ENCODE peak calls at places on chromosome 3, in seven cellular contexts. U, H, B, W, M, K and X are unnamed samples.

GRCh38 chr3:197463279-197463678 is 92.5 kb downstream of the BDH1 start:
- DNase-seq in U (no peak), H (no peak), B (no peak), W (no peak), M (no peak), K (no peak), X (no peak)

GRCh38 chr3:55202320-55202719 is 274.5 kb upstream of the LRTM1 start:
- DNase-seq in U (no peak), H (no peak), B (no peak), W (no peak), M (no peak), K (no peak), X (no peak)

GRCh38 chr3:140008693-140008980 is 73.7 kb downstream of the CLSTN2 start:
- DNase-seq in U (no peak), H (no peak), B (no peak), W (no peak), M (no peak), K (no peak), X (no peak)

GRCh38 chr3:14216257-14217048 is 37.8 kb downstream of the LSM3 start:
- DNase-seq in U (no peak), H (no peak), B (no peak), W (no peak), M (peak), K (no peak), X (no peak)

GRCh38 chr3:27877122-27878011 is 155.2 kb upstream of the EOMES start:
- DNase-seq in U (no peak), H (no peak), B (no peak), W (no peak), M (no peak), K (no peak), X (no peak)

GRCh38 chr3:30492581-30493192 is 113.7 kb upstream of the TGFBR2 start:
- DNase-seq in U (no peak), H (no peak), B (no peak), W (no peak), M (no peak), K (no peak), X (no peak)

GRCh38 chr3:9037113-9037715 is 73.9 kb upstream of the RAD18 start:
- DNase-seq in U (no peak), H (peak), B (no peak), W (no peak), M (peak), K (no peak), X (no peak)

GRCh38 chr3:32121137-32121536 is 14.7 kb downstream of the GPD1L start:
- DNase-seq in U (no peak), H (no peak), B (no peak), W (no peak), M (no peak), K (no peak), X (no peak)

GRCh38 chr3:112486811-112487505 is 12.3 kb downstream of the BTLA start:
- DNase-seq in U (no peak), H (no peak), B (no peak), W (no peak), M (no peak), K (no peak), X (no peak)

GRCh38 chr3:108035751-108036150 is 55.1 kb downstream of the CD47 start:
- DNase-seq in U (no peak), H (no peak), B (no peak), W (no peak), M (no peak), K (no peak), X (no peak)

GRCh38 chr3:183252973-183253363 is at the start of gene B3GNT5:
- DNase-seq in U (no peak), H (peak), B (peak), W (no peak), M (peak), K (peak), X (no peak)

GRCh38 chr3:71119171-71119570 is 464.4 kb downstream of the FOXP1 start:
- DNase-seq in U (no peak), H (no peak), B (no peak), W (no peak), M (no peak), K (no peak), X (no peak)

GRCh38 chr3:2727566-2728318 is 382.4 kb downstream of the IL5RA start:
- DNase-seq in U (no peak), H (no peak), B (no peak), W (no peak), M (no peak), K (no peak), X (no peak)

GRCh38 chr3:163684651-163685050 is 1393.6 kb downstream of the SI start:
- DNase-seq in U (no peak), H (no peak), B (no peak), W (no peak), M (no peak), K (no peak), X (no peak)

GRCh38 chr3:128780438-128780837 is 54.5 kb downstream of the RAB7A start:
- DNase-seq in U (no peak), H (no peak), B (no peak), W (no peak), M (no peak), K (no peak), X (no peak)

GRCh38 chr3:65425880-65426279 is 612.8 kb downstream of the MAGI1 start:
- DNase-seq in U (no peak), H (no peak), B (no peak), W (no peak), M (no peak), K (no peak), X (no peak)

GRCh38 chr3:107790612-107791011 is 267.9 kb downstream of the BBX start:
- DNase-seq in U (no peak), H (no peak), B (no peak), W (peak), M (no peak), K (no peak), X (no peak)

GRCh38 chr3:120615863-120616599 is 19.9 kb downstream of the NDUFB4 start:
- DNase-seq in U (no peak), H (no peak), B (peak), W (no peak), M (peak), K (no peak), X (no peak)

GRCh38 chr3:107235923-107236315 is 141.3 kb upstream of the CCDC54 start:
- DNase-seq in U (peak), H (peak), B (peak), W (peak), M (no peak), K (no peak), X (no peak)

GRCh38 chr3:124441766-124442165 is 288.5 kb upstream of the UMPS start:
- DNase-seq in U (no peak), H (no peak), B (no peak), W (no peak), M (no peak), K (no peak), X (no peak)

GRCh38 chr3:120652281-120652680 is 29.8 kb downstream of the HGD start:
- DNase-seq in U (no peak), H (no peak), B (no peak), W (no peak), M (no peak), K (no peak), X (no peak)

GRCh38 chr3:123082370-123083065 is 15.7 kb downstream of the PDIA5 start:
- DNase-seq in U (peak), H (no peak), B (no peak), W (no peak), M (no peak), K (no peak), X (no peak)

GRCh38 chr3:9793161-9793781 is 389 bp downstream of the ARPC4 start:
- DNase-seq in U (no peak), H (peak), B (no peak), W (no peak), M (no peak), K (peak), X (no peak)

GRCh38 chr3:10379961-10380360 is 59.0 kb upstream of the SEC13 start:
- DNase-seq in U (no peak), H (no peak), B (no peak), W (no peak), M (no peak), K (no peak), X (no peak)

GRCh38 chr3:72245183-72245811 is 460.3 kb upstream of the PROK2 start:
- DNase-seq in U (no peak), H (no peak), B (no peak), W (no peak), M (peak), K (no peak), X (no peak)

GRCh38 chr3:31234143-31234542 is 298.6 kb upstream of the STT3B start:
- DNase-seq in U (no peak), H (no peak), B (no peak), W (no peak), M (no peak), K (no peak), X (no peak)

GRCh38 chr3:46674031-46674592 is 19.4 kb downstream of the ALS2CL start:
- DNase-seq in U (no peak), H (peak), B (no peak), W (no peak), M (no peak), K (peak), X (no peak)

GRCh38 chr3:138284079-138284478 is 45.6 kb downstream of the NME9 start:
- DNase-seq in U (no peak), H (no peak), B (no peak), W (no peak), M (no peak), K (no peak), X (no peak)

GRCh38 chr3:174023445-174023844 is 625.9 kb downstream of the NLGN1 start:
- DNase-seq in U (no peak), H (no peak), B (no peak), W (no peak), M (no peak), K (no peak), X (no peak)

GRCh38 chr3:42742688-42743087 is 30.4 kb downstream of the CCDC13 start:
- DNase-seq in U (no peak), H (no peak), B (no peak), W (no peak), M (no peak), K (no peak), X (no peak)

GRCh38 chr3:62048577-62048976 is 324.8 kb downstream of the FEZF2 start:
- DNase-seq in U (no peak), H (no peak), B (no peak), W (no peak), M (no peak), K (no peak), X (no peak)

GRCh38 chr3:158702815-158703481 is 29.3 kb downstream of the RARRES1 start:
- DNase-seq in U (no peak), H (no peak), B (no peak), W (no peak), M (no peak), K (no peak), X (no peak)

DNA sequence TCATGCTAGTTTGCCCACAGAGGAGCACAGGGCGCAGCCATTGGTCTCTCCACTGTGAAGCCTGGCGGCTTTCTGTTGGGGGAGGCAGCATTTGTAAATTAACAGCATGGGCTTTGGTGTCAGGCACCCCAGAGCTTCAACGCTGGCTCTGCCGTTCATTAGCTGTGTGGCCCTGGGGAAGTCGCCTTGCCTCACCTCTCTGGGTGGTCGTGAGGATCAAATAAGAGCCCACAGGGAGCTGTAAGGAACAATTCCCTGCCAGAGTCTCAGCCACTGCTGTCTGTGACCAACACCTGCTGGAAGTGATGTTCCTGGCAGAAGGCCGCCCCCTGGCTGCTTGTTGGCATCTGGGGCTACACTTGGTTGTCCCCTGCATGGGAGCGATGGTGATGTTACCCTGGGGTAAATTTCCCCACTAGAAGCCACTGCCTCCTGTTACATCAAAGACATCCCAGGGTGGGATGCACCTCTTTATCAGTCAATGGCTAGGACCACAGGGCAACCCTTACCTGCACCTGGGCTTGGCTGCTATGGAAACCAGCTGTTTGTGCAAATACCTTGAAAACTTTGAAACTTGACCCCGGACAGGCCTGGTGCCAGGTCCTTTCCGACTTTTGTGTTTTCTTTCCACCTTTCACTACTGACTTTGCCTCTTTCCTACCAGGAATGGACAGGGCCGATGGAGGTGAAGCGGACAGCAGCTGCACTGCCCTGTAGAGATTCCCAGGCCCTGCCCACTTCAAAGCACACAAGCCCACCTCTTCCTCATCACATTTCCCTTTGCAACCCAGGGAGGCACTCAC is 36.9 kb downstream of the DNASE1L3 start:
- DNase-seq in U (peak), H (peak), B (peak), W (no peak), M (peak), K (no peak), X (no peak)
- TF ChIP-seq CTCF in U (peak), H (peak), B (no peak), W (peak), M (peak), K (peak), X (no peak)

GRCh38 chr3:56926513-56927282 is 124.9 kb upstream of the ARHGEF3 start:
- DNase-seq in U (no peak), H (no peak), B (no peak), W (no peak), M (no peak), K (no peak), X (no peak)
- TF ChIP-seq CTCF in U (no peak), H (no peak), B (no peak), W (no peak), M (peak), K (no peak), X (no peak)

GRCh38 chr3:88678747-88679146 is 428.7 kb upstream of the EPHA3 start:
- DNase-seq in U (no peak), H (no peak), B (no peak), W (no peak), M (no peak), K (no peak), X (no peak)
- TF ChIP-seq CTCF in U (no peak), H (no peak), B (no peak), W (no peak), M (no peak), K (no peak), X (no peak)

DNA sequence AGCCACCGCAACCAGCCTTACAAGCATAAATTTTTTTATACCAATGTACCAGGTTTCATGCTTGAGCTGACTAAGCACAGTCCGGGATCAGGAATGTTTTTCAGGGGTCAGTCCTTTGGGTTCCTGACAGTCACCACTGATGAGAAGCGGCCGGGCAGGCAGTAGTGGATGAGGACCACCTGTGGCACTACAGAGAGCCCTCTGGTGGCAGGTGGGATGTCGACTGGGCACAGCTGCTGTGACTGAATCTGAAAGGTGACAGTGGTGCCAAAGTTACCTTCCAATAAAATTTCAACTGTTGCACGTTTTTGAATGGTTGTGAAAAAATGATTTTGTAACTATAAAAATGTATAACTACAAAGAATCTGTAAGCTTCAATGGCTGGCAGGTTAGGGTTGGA is 34.0 kb downstream of the TPRA1 start:
- DNase-seq in U (no peak), H (no peak), B (no peak), W (no peak), M (no peak), K (no peak), X (no peak)
- TF ChIP-seq CTCF in U (no peak), H (no peak), B (no peak), W (peak), M (no peak), K (no peak), X (no peak)

GRCh38 chr3:11477286-11477935 is 166.3 kb downstream of the VGLL4 start:
- DNase-seq in U (no peak), H (no peak), B (no peak), W (no peak), M (no peak), K (no peak), X (no peak)
- TF ChIP-seq CTCF in U (no peak), H (no peak), B (no peak), W (no peak), M (no peak), K (no peak), X (no peak)

DNA sequence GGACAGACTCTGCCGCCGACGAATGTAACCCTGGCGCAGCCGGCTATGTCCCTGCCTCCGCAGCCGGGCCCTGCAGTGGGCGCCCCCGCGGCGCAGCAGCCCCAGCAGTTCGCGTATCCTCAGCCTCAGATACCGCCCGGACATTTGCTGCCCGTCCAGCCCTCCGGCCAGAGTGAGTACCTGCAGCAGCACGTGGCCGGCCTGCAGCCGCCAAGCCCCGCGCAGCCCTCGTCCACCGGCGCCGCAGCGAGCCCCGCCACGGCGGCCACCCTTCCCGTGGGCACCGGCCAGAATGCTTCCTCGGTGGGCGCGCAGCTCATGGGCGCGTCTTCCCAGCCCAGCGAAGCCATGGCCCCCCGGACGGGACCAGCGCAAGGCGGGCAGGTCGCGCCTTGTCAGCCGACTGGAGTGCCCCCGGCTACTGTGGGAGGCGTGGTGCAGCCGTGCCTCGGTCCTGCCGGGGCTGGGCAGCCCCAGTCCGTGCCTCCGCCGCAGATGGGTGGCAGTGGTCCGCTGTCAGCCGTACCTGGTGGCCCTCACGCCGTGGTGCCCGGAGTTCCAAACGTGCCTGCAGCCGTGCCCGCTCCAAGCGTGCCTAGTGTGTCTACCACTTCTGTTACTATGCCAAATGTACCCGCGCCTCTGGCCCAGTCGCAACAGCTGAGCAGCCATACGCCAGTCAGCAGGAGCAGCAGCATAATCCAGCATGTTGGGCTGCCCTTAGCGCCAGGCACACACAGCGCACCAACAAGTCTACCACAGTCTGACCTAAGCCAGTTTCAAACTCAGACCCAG is 2.4 kb downstream of the TSC22D2 start:
- DNase-seq in U (peak), H (peak), B (peak), W (no peak), M (peak), K (peak), X (peak)
- TF ChIP-seq CTCF in U (no peak), H (no peak), B (no peak), W (no peak), M (no peak), K (no peak), X (no peak)